ENCODE peak calls at places on chromosome 3, in five cellular contexts. R is mammary epithelial cell, W is mesenchymal stem cell, P is IMR-90, K is A549. Q is an unnamed sample.

GRCh38 chr3:116939091-116939490 is 229.5 kb downstream of the TUSC7 start:
- DNase-seq in R (no peak), W (no peak), P (no peak), K (no peak), Q (no peak)

GRCh38 chr3:128413413-128414205 is 53.1 kb downstream of the DNAJB8 start:
- DNase-seq in R (no peak), W (no peak), P (no peak), K (no peak), Q (no peak)

GRCh38 chr3:42235532-42235931 is 30.5 kb downstream of the CCK start:
- DNase-seq in R (no peak), W (no peak), P (no peak), K (no peak), Q (no peak)

GRCh38 chr3:159757341-159758060 is 231.1 kb upstream of the IL12A start:
- DNase-seq in R (no peak), W (no peak), P (peak; percentile 55), K (no peak), Q (peak; percentile 32)

GRCh38 chr3:107450254-107450653 is 72.5 kb upstream of the BBX start:
- DNase-seq in R (peak; percentile 66), W (peak; percentile 35), P (peak; percentile 50), K (no peak), Q (no peak)

GRCh38 chr3:124263168-124263567 is 271.2 kb upstream of the ROPN1 start:
- DNase-seq in R (peak; percentile 93), W (peak; percentile 88), P (peak; percentile 97), K (peak; percentile 78), Q (peak; percentile 42)

GRCh38 chr3:61814674-61815073 is 253.3 kb downstream of the PTPRG start:
- DNase-seq in R (no peak), W (no peak), P (no peak), K (no peak), Q (no peak)

GRCh38 chr3:156217674-156218352 is 97.4 kb downstream of the KCNAB1 start:
- DNase-seq in R (peak; percentile 32), W (peak; percentile 29), P (peak; percentile 36), K (no peak), Q (peak; percentile 32)

GRCh38 chr3:33145901-33146580 is 32.2 kb downstream of the CRTAP start:
- DNase-seq in R (no peak), W (no peak), P (no peak), K (no peak), Q (no peak)

GRCh38 chr3:70386043-70386442 is 73.6 kb upstream of the MDFIC2 start:
- DNase-seq in R (no peak), W (no peak), P (no peak), K (peak; percentile 6), Q (no peak)

GRCh38 chr3:119219069-119219468 is 21.6 kb downstream of the B4GALT4 start:
- DNase-seq in R (no peak), W (no peak), P (no peak), K (no peak), Q (no peak)

GRCh38 chr3:148329481-148330220 is 368.1 kb upstream of the AGTR1 start:
- DNase-seq in R (no peak), W (no peak), P (peak; percentile 40), K (no peak), Q (no peak)

GRCh38 chr3:64158334-64158733 is 66.9 kb downstream of the PRICKLE2 start:
- DNase-seq in R (no peak), W (no peak), P (peak; percentile 35), K (no peak), Q (no peak)

GRCh38 chr3:56620371-56620770 is 62.7 kb downstream of the TASOR start:
- DNase-seq in R (no peak), W (peak; percentile 50), P (peak; percentile 7), K (no peak), Q (no peak)

GRCh38 chr3:13748500-13748899 is 131.4 kb downstream of the WNT7A start:
- DNase-seq in R (no peak), W (no peak), P (no peak), K (no peak), Q (no peak)

GRCh38 chr3:117887896-117888295 is 1146.8 kb downstream of the IGSF11 start:
- DNase-seq in R (no peak), W (peak; percentile 62), P (peak; percentile 67), K (no peak), Q (no peak)

GRCh38 chr3:170869645-170870593 is at the start of gene RPL22L1:
- DNase-seq in R (peak; percentile 94), W (peak; percentile 97), P (peak; percentile 95), K (peak; percentile 94), Q (peak; percentile 96)

GRCh38 chr3:143433787-143434378 is 314.3 kb downstream of the CHST2 start:
- DNase-seq in R (no peak), W (no peak), P (no peak), K (peak; percentile 10), Q (no peak)

GRCh38 chr3:45889278-45889833 is 3.0 kb downstream of the CCR9 start:
- DNase-seq in R (no peak), W (no peak), P (no peak), K (no peak), Q (no peak)
- H3K4me3 ChIP-seq in R (no peak overlapping the region), W (no peak overlapping the region), P (no peak overlapping the region), K (no peak overlapping the region), Q (no peak overlapping the region)

DNA sequence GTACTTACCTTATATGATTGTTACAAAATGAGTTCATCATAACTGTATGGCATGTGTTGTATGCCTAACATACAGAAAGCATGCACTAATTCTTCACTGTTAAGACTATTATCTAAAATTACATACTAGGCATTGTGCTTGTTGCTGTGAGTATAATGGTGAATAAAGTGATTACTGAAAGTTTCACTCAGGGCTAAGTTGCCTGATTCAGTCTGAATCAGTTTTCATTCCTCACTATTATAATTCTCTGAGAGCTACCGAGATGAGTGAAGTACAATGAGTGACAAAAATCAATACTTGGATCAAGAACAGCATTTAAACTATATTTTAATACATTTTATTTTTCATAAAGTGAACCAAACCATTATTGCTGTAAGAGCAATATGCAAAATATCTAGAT is 7.5 kb upstream of the GCSAM start:
- DNase-seq in R (no peak), W (no peak), P (no peak), K (no peak), Q (no peak)
- H3K4me1 ChIP-seq in R (peaks cover 2% of the 10 kb centered on the region), W (no peaks in the 10 kb centered on the region), P (no peaks in the 10 kb centered on the region), K (no peaks in the 10 kb centered on the region), Q (no peaks in the 10 kb centered on the region)

GRCh38 chr3:186258968-186259367 is 103.1 kb downstream of the DGKG start:
- DNase-seq in R (no peak), W (no peak), P (no peak), K (no peak), Q (no peak)

GRCh38 chr3:186257866-186258265 is 104.2 kb downstream of the DGKG start:
- DNase-seq in R (no peak), W (peak; percentile 13), P (peak; percentile 10), K (no peak), Q (no peak)

GRCh38 chr3:186260726-186261125 is 101.3 kb downstream of the DGKG start:
- DNase-seq in R (no peak), W (no peak), P (no peak), K (no peak), Q (no peak)

GRCh38 chr3:186261638-186262037 is 100.4 kb downstream of the DGKG start:
- DNase-seq in R (no peak), W (no peak), P (no peak), K (no peak), Q (no peak)

DNA sequence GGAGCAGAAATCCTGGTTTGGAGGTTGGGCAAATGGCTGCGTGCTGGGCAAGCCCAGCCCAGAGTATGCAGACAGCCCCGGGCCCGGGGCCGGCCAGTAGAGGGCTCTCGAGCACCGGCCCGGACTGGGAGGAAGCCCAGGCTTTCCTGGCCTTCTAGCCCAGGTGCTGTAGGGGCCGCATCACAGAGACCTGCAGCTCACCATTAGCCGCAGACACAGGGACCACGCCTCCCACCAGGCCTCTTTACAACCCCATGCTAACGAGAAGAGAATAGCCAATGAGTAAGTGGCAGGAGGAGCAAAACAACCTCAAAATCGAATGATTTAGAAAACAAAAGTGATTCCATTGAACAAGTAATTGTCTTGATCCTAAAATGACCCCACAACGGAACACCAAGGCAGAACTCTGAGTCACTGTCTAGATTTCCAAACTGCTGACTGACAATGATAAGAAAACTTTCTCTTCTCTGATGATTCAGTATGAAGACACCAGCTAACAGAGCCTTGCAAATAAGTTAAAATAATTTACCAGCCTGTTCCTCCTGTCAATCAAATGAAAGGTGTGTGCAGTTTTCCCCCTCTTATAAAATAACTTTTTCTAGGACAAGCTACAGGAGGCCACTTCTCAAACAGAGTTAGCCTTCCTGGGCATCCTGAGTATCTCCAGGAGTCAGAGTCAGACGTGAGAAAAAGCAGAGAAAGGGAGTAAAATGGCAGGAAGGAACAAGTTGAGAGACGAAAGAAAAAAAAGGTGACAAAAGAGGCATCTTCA is 102.2 kb downstream of the DGKG start:
- DNase-seq in R (peak; percentile 84), W (peak; percentile 81), P (peak; percentile 73), K (peak; percentile 72), Q (peak; percentile 81)
- H3K4me2 ChIP-seq in R (peak overlapping the region; percentile 57), W (peak overlapping the region; percentile 24), P (peak overlapping the region; percentile 63), K (peak overlapping the region; percentile 64), Q (peak overlapping the region; percentile 69)

GRCh38 chr3:15309662-15310335 is 22.6 kb downstream of the SH3BP5 start:
- DNase-seq in R (peak; percentile 35), W (no peak), P (no peak), K (no peak), Q (no peak)
- H3K4me3 ChIP-seq in R (no peak overlapping the region), W (no peak overlapping the region), P (no peak overlapping the region), K (no peak overlapping the region), Q (peak overlapping the region; percentile 3)

DNA sequence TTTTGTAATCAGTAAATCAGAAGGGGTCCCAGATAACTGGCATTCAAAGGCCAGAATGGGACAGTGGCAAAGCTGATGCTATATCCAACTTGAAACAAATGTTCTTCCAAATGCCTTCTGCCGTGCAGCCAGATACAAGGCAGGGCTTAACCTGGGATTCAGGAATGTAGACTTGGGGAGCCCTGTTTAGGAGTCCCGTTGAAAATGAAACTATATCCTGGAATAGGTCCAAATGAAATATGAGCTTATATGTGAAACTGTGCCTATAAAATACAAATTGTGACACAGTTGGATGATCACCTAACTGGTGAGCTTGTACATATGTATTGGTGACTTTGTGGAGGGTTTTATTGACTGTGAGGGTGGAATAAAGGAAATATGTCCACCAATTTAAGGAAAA is 28.7 kb downstream of the FRMD4B start:
- DNase-seq in R (peak; percentile 57), W (no peak), P (no peak), K (no peak), Q (no peak)
- H3K4me1 ChIP-seq in R (peaks cover 15% of the 10 kb centered on the region), W (no peaks in the 10 kb centered on the region), P (no peaks in the 10 kb centered on the region), K (no peaks in the 10 kb centered on the region), Q (no peaks in the 10 kb centered on the region)

GRCh38 chr3:163368168-163368567 is 1710.1 kb downstream of the SI start:
- DNase-seq in R (no peak), W (peak; percentile 13), P (no peak), K (peak; percentile 3), Q (no peak)
- H3K4me2 ChIP-seq in R (no peak overlapping the region), W (no peak overlapping the region), P (no peak overlapping the region), K (no peak overlapping the region), Q (no peak overlapping the region)

GRCh38 chr3:193974147-193974546 is 161.8 kb upstream of the HES1 start:
- DNase-seq in R (peak; percentile 29), W (peak; percentile 89), P (peak; percentile 42), K (no peak), Q (no peak)

GRCh38 chr3:193974591-193974990 is 161.4 kb upstream of the HES1 start:
- DNase-seq in R (no peak), W (peak; percentile 41), P (peak; percentile 40), K (no peak), Q (no peak)

GRCh38 chr3:193977622-193978021 is 158.3 kb upstream of the HES1 start:
- DNase-seq in R (peak; percentile 20), W (no peak), P (no peak), K (no peak), Q (no peak)

GRCh38 chr3:193972816-193973215 is 163.1 kb upstream of the HES1 start:
- DNase-seq in R (peak; percentile 71), W (no peak), P (no peak), K (no peak), Q (no peak)

GRCh38 chr3:193975072-193975535 is 160.8 kb upstream of the HES1 start:
- DNase-seq in R (no peak), W (peak; percentile 80), P (no peak), K (peak; percentile 10), Q (peak; percentile 85)
- H3K4me3 ChIP-seq in R (no peak overlapping the region), W (no peak overlapping the region), P (no peak overlapping the region), K (no peak overlapping the region), Q (no peak overlapping the region)

Q was measured in PC-9.